ENCODE peak calls at places on chromosomes 5 and 9, in nine cellular contexts. G, Y, J, M, W, S, K, Z and I are unnamed samples.

GRCh38 chr9:17863213-17863883 is 284.5 kb downstream of the SH3GL2 start:
- DNase-seq in G (no peak), Y (no peak), J (no peak), M (no peak), W (no peak), S (no peak), K (no peak), Z (no peak), I (no peak)

GRCh38 chr9:110426052-110426709 is 88.5 kb upstream of the TXNDC8 start:
- DNase-seq in G (no peak), Y (no peak), J (peak), M (peak), W (no peak), S (no peak), K (peak), Z (no peak), I (no peak)

GRCh38 chr9:126114850-126115460 is 211.7 kb upstream of the MVB12B start:
- DNase-seq in G (no peak), Y (no peak), J (no peak), M (no peak), W (no peak), S (no peak), K (no peak), Z (no peak), I (no peak)

GRCh38 chr9:1073497-1073896 is 23.3 kb downstream of the DMRT2 start:
- DNase-seq in G (no peak), Y (no peak), J (no peak), M (no peak), W (no peak), S (no peak), K (no peak), Z (no peak), I (no peak)

GRCh38 chr5:144205141-144205551 is 34.5 kb downstream of the KCTD16 start:
- DNase-seq in G (peak), Y (no peak), J (peak), M (no peak), W (peak), S (no peak), K (peak), Z (no peak), I (peak)

GRCh38 chr5:169151051-169151805 is 149.7 kb downstream of the SLIT3 start:
- DNase-seq in G (no peak), Y (no peak), J (no peak), M (no peak), W (no peak), S (no peak), K (no peak), Z (no peak), I (no peak)

GRCh38 chr5:160466889-160467554 is 45.4 kb downstream of the PTTG1 start:
- DNase-seq in G (no peak), Y (no peak), J (peak), M (no peak), W (no peak), S (no peak), K (peak), Z (no peak), I (no peak)

GRCh38 chr9:134437417-134438203 is 111.4 kb downstream of the RXRA start:
- DNase-seq in G (no peak), Y (no peak), J (no peak), M (no peak), W (no peak), S (no peak), K (no peak), Z (no peak), I (no peak)

GRCh38 chr9:112375361-112375760 is 4.5 kb upstream of the HSDL2 start:
- DNase-seq in G (no peak), Y (no peak), J (no peak), M (no peak), W (no peak), S (no peak), K (no peak), Z (no peak), I (no peak)

GRCh38 chr5:42274913-42275312 is 148.3 kb upstream of the GHR start:
- DNase-seq in G (no peak), Y (no peak), J (no peak), M (no peak), W (no peak), S (no peak), K (peak), Z (no peak), I (no peak)

GRCh38 chr5:20023686-20024085 is 35.7 kb upstream of the CDH18 start:
- DNase-seq in G (no peak), Y (no peak), J (no peak), M (no peak), W (no peak), S (no peak), K (peak), Z (no peak), I (peak)